ENCODE peak calls at places on chromosomes 4 and X, in seven cellular contexts. U is endothelial cell of umbilical vein, G is K562, L is SK-N-SH, J is sigmoid colon, S is HepG2, R is stomach. B is an unnamed sample.

GRCh38 chrX:24426340-24426913 is 38.7 kb upstream of the PDK3 start:
- DNase-seq in S (peak; percentile 29), J (no peak), G (peak; percentile 11), L (peak; percentile 15), U (peak; percentile 3), R (no peak), B (no peak)

GRCh38 chr4:156673483-156673882 is 298.1 kb downstream of the PDGFC start:
- DNase-seq in L (no peak), U (no peak), R (no peak), J (no peak), G (no peak), S (no peak), B (no peak)

GRCh38 chrX:9464435-9465371 is at the start of gene TBL1X:
- DNase-seq in U (peak; percentile 32), S (peak; percentile 37), J (peak; percentile 74), L (peak; percentile 86), R (peak; percentile 51), G (peak; percentile 90), B (peak; percentile 59)

GRCh38 chrX:128676651-128677050 is 624.4 kb upstream of the ACTRT1 start:
- DNase-seq in S (no peak), U (no peak), G (no peak), L (no peak), R (no peak), J (no peak), B (no peak)

GRCh38 chr4:5383191-5383980 is 325.0 kb downstream of the EVC2 start:
- DNase-seq in G (no peak), J (no peak), R (no peak), L (no peak), S (no peak), U (no peak), B (no peak)

GRCh38 chr4:95289028-95289634 is 259.6 kb downstream of the UNC5C start:
- DNase-seq in L (no peak), S (no peak), R (no peak), U (peak; percentile 92), G (peak; percentile 66), J (no peak), B (no peak)

GRCh38 chr4:85783483-85783882 is 308.5 kb downstream of the ARHGAP24 start:
- DNase-seq in U (peak; percentile 95), G (no peak), J (no peak), S (no peak), L (no peak), R (no peak), B (no peak)

GRCh38 chr4:108700358-108700757 is 50.0 kb downstream of the OSTC start:
- DNase-seq in L (peak; percentile 17), U (no peak), J (no peak), R (no peak), G (no peak), S (no peak), B (no peak)

GRCh38 chrX:1751781-1752180 is 136.9 kb downstream of the ASMT start:
- DNase-seq in U (no peak), S (no peak), J (no peak), L (no peak), G (no peak), R (no peak), B (no peak)

GRCh38 chr4:145019346-145019745 is 78.7 kb downstream of the ANAPC10 start:
- DNase-seq in S (no peak), R (no peak), J (no peak), L (no peak), G (no peak), U (no peak), B (no peak)

GRCh38 chr4:185740471-185740873 is 71.5 kb downstream of the SORBS2 start:
- DNase-seq in R (no peak), G (no peak), J (no peak), S (no peak), U (no peak), L (no peak), B (no peak)

GRCh38 chr4:6806924-6807676 is 24.6 kb downstream of the KIAA0232 start:
- DNase-seq in S (no peak), U (peak; percentile 41), R (no peak), J (no peak), L (no peak), G (no peak), B (no peak)

GRCh38 chrX:151697537-151697936 is 2.3 kb downstream of the PRRG3 start:
- DNase-seq in S (no peak), J (peak; percentile 78), G (no peak), L (no peak), R (no peak), U (no peak), B (no peak)

GRCh38 chrX:38939067-38939466 is 137.8 kb downstream of the MID1IP1 start:
- DNase-seq in J (no peak), U (no peak), L (no peak), R (no peak), G (no peak), S (no peak), B (no peak)

GRCh38 chr4:1323635-1324442 is 23.2 kb upstream of the UVSSA start:
- DNase-seq in S (no peak), R (no peak), U (no peak), J (no peak), L (no peak), G (no peak), B (no peak)

GRCh38 chr4:72031868-72032619 is at the start of gene NPFFR2:
- DNase-seq in G (no peak), L (peak; percentile 62), U (peak; percentile 20), R (no peak), J (no peak), S (no peak), B (no peak)

GRCh38 chrX:131366387-131366786 is 77.3 kb upstream of the IGSF1 start:
- DNase-seq in R (no peak), J (no peak), S (peak; percentile 27), L (no peak), G (no peak), U (peak; percentile 0), B (no peak)

DNA sequence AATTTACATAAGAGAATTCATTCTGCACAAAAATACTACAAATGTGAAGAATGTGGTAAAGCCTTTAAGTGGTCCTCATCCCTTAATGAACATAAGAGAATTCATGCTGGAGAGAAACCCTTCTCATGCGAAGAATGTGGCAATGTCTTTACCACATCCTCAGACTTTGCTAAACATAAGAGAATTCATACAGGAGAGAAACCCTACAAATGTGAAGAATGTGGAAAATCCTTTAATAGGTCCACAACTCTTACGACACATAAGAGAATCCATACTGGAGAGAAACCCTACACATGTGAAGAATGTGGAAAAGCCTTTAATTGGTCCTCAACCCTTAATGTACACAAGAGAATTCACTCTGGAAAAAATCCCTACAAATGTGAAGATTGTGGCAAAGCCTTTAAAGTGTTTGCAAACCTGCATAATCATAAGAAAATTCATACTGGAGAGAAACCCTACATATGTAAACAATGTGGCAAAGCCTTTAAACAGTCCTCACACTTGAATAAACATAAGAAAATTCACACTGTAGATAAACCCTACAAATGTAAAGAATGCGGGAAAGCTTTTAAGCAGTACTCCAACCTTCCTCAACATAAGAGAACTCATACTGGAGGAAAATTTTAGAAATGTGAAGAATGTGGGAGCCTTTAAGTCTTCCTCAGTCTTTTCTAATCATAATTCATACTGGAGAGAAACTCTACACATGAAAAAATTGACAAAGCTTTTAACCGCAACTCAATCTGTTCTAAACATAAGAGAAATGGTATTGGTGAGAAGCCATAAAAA is 37.4 kb downstream of the ZNF718 start:
- DNase-seq in G (no peak), L (no peak), S (no peak), U (no peak), J (no peak), R (no peak), B (no peak)
- H3K9me3 ChIP-seq in G (peaks cover 11% of the 10 kb centered on the region), L (peaks cover 37% of the 10 kb centered on the region), S (peaks cover 72% of the 10 kb centered on the region), U (peaks cover 17% of the 10 kb centered on the region), J (peaks cover 45% of the 10 kb centered on the region), R (peaks cover 98% of the 10 kb centered on the region), B (peaks cover 89% of the 10 kb centered on the region)

GRCh38 chr4:148284526-148285193 is 157.6 kb downstream of the NR3C2 start:
- DNase-seq in L (peak; percentile 22), S (no peak), J (no peak), G (no peak), R (no peak), U (peak; percentile 44), B (no peak)
- TF ChIP-seq CTCF in L (peak; percentile 19), S (peak; percentile 50), J (peak; percentile 38), G (no peak), R (no peak), U (no peak), B (peak; percentile 19)

DNA sequence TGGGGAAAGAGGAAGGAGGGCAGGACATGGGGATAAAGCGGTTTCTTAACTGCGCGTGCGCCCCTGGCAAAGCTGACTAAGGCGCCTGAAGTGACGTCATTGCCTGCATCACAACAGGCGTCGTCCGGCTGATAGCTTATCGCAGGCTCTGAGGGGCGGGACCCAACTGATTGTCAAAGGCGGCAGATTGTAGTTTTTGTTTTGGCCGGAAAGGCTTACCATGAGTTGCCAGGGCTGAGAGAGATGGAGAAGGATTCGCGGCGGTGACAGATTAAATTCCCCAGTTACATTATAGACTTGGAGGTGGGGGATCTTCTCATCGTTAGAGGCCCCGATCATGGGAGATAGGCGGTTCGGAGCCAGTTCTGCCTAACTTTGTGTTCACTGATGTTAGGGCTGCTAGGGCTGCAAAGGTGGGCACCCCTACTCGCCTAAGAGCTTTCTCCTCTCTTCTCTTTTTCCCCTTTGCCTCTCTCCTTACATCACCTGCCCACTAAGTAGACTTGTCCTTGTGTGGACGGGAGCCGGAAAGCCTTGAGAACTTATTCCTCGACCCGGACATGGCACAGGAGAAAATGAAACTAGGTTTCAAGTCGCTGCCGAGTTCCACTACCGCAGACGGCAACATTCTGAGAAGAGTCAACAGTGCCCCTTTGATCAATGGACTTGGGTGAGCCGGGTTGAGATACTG is 148.9 kb upstream of the PLAC1 start:
- DNase-seq in G (peak; percentile 81), S (peak; percentile 80), U (peak; percentile 94), R (peak; percentile 92), L (peak; percentile 86), J (peak; percentile 95), B (peak; percentile 92)
- TF ChIP-seq POLR2AphosphoS5 in G (peak; percentile 42), S (no peak), U (no peak), R (peak; percentile 57), L (peak; percentile 80), J (peak; percentile 64), B (peak; percentile 69)

GRCh38 chrX:7262551-7262950 is 114.6 kb upstream of the PUDP start:
- DNase-seq in S (no peak), G (no peak), U (no peak), J (no peak), R (no peak), L (no peak), B (no peak)

GRCh38 chrX:7263330-7263729 is 115.4 kb upstream of the PUDP start:
- DNase-seq in L (no peak), S (no peak), G (no peak), R (no peak), U (no peak), J (no peak), B (no peak)

GRCh38 chrX:7264399-7264798 is 116.4 kb upstream of the PUDP start:
- DNase-seq in S (no peak), J (no peak), G (no peak), R (no peak), U (no peak), L (no peak), B (no peak)

GRCh38 chrX:7261672-7262332 is 113.8 kb upstream of the PUDP start:
- DNase-seq in L (no peak), J (no peak), U (no peak), S (no peak), G (no peak), R (no peak), B (no peak)

DNA sequence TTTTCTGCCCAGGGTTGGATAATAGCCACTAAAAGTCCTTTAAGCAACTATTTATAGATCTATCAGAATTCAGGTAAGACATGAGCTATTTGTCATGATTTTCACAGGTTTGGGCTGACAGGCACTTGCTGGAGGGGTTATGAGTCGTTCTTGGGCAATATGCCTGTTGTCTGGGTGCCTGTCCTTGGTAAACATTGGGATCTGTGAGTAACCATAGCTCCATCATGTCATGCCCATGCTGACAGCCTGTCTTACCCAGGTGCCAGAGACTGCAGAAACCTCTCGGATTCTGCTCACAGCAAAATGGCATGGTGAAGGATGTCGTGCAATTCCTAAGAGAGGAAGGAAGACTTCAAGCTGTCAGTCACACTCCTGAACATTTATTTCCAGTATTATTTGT is 116.0 kb upstream of the PUDP start:
- DNase-seq in S (no peak), G (no peak), U (no peak), J (no peak), L (no peak), R (no peak), B (no peak)
- H3K9me3 ChIP-seq in S (no peaks in the 10 kb centered on the region), G (no peaks in the 10 kb centered on the region), U (no peaks in the 10 kb centered on the region), J (no peaks in the 10 kb centered on the region), L (no peaks in the 10 kb centered on the region), R (no peaks in the 10 kb centered on the region), B (no peaks in the 10 kb centered on the region)